ENCODE peak calls at places on chromosomes 4 and X, in ten cellular contexts. V is Calu3, F is naive B cell, N is CD14-positive monocyte, J is endodermal cell, T is fibroblast of mammary gland, R is M059J, M is right cardiac atrium, G is NCI-H1930, D is NCI-H1105 treated with DMSO at 0.1 percent for 48 hours. X is an unnamed sample.

GRCh38 chr4:155900402-155900801 is 3.1 kb upstream of the TDO2 start:
- DNase-seq in N (no peak), D (no peak), G (no peak), V (no peak), J (no peak), R (peak; percentile 93), M (no peak), F (no peak), T (peak; percentile 71), X (peak; percentile 38)

GRCh38 chr4:164937576-164938270 is 39.7 kb downstream of the TRIM61 start:
- DNase-seq in F (no peak), T (peak; percentile 67), R (peak; percentile 20), G (no peak), M (no peak), D (peak; percentile 3), V (no peak), J (peak; percentile 84), N (no peak), X (no peak)

GRCh38 chr4:155629183-155629825 is 37.3 kb upstream of the GUCY1A1 start:
- DNase-seq in G (no peak), R (peak; percentile 91), D (no peak), J (no peak), V (no peak), F (no peak), T (peak; percentile 61), N (no peak), M (no peak), X (peak; percentile 24)

GRCh38 chr4:87521757-87522374 is 7.3 kb downstream of the SPARCL1 start:
- DNase-seq in F (no peak), T (peak; percentile 83), G (no peak), J (no peak), M (no peak), D (peak; percentile 66), R (peak; percentile 86), N (no peak), V (no peak), X (no peak)

GRCh38 chr4:77305766-77306165 is 148.8 kb downstream of the CCNG2 start:
- DNase-seq in J (no peak), M (no peak), D (no peak), R (no peak), V (no peak), G (no peak), T (no peak), F (no peak), N (no peak), X (no peak)

GRCh38 chr4:53703267-53703655 is 112.0 kb upstream of the LNX1 start:
- DNase-seq in N (no peak), G (no peak), T (no peak), J (no peak), V (no peak), R (no peak), M (no peak), F (no peak), D (no peak), X (no peak)

GRCh38 chrX:80285131-80285773 is 135.0 kb upstream of the TENT5D start:
- DNase-seq in V (peak; percentile 55), T (peak; percentile 34), J (peak; percentile 72), M (no peak), R (peak; percentile 5), N (no peak), F (no peak), G (no peak), D (peak; percentile 39), X (no peak)

GRCh38 chr4:138406881-138407280 is 164.7 kb upstream of the SLC7A11 start:
- DNase-seq in N (no peak), T (peak; percentile 35), V (no peak), F (no peak), G (no peak), J (no peak), R (peak; percentile 38), M (no peak), D (no peak), X (no peak)

GRCh38 chr4:113958766-113959540 is 20.5 kb downstream of the ARSJ start:
- DNase-seq in F (no peak), G (peak; percentile 54), V (no peak), N (no peak), T (peak; percentile 96), M (no peak), D (no peak), R (peak; percentile 96), J (no peak), X (peak; percentile 34)

GRCh38 chr4:94603170-94603747 is 151.5 kb downstream of the PDLIM5 start:
- DNase-seq in F (no peak), T (peak; percentile 90), R (peak; percentile 50), G (no peak), D (no peak), V (no peak), N (no peak), M (peak; percentile 34), J (no peak), X (no peak)

GRCh38 chrX:115553171-115553570 is 7.8 kb upstream of the PLS3 start:
- DNase-seq in M (no peak), N (no peak), V (no peak), J (no peak), F (no peak), G (no peak), D (no peak), T (no peak), R (no peak), X (no peak)

GRCh38 chr4:168183717-168184571 is 91.6 kb downstream of the ANXA10 start:
- DNase-seq in D (peak; percentile 14), R (peak; percentile 71), M (no peak), J (no peak), G (no peak), T (peak; percentile 51), V (no peak), N (no peak), F (no peak), X (peak; percentile 37)

GRCh38 chr4:152235718-152236117 is 300.2 kb downstream of the FBXW7 start:
- DNase-seq in N (no peak), D (no peak), V (no peak), M (no peak), R (no peak), T (no peak), G (no peak), J (no peak), F (no peak), X (no peak)

GRCh38 chr4:117971406-117971805 is 62.9 kb upstream of the NDST3 start:
- DNase-seq in R (no peak), J (no peak), D (no peak), T (no peak), V (no peak), G (no peak), M (no peak), F (no peak), N (no peak), X (no peak)

GRCh38 chr4:88831063-88831462 is 133.4 kb upstream of the NAP1L5 start:
- DNase-seq in F (no peak), V (no peak), N (no peak), M (no peak), R (no peak), T (no peak), D (no peak), J (no peak), G (no peak), X (no peak)

GRCh38 chr4:2794707-2795557 is 2.0 kb downstream of the SH3BP2 start:
- DNase-seq in V (no peak), G (no peak), M (peak; percentile 75), N (peak; percentile 93), F (no peak), T (peak; percentile 73), J (peak; percentile 44), D (no peak), R (peak; percentile 90), X (no peak)

GRCh38 chr4:142021181-142021580 is 384.8 kb downstream of the IL15 start:
- DNase-seq in R (no peak), G (no peak), D (no peak), F (no peak), V (no peak), N (no peak), M (no peak), J (no peak), T (no peak), X (no peak)

GRCh38 chr4:82467442-82467841 is 37.1 kb downstream of the ENOPH1 start:
- DNase-seq in D (peak; percentile 1), V (no peak), R (no peak), T (peak; percentile 41), G (no peak), N (no peak), F (no peak), M (no peak), J (no peak), X (no peak)

GRCh38 chr4:83527671-83528070 is 8.2 kb upstream of the GPAT3 start:
- DNase-seq in F (no peak), M (no peak), R (no peak), D (no peak), J (no peak), V (no peak), T (no peak), G (no peak), N (no peak), X (no peak)

GRCh38 chr4:144449623-144450022 is 196.3 kb upstream of the HHIP start:
- DNase-seq in F (no peak), G (no peak), N (no peak), J (no peak), V (no peak), M (peak; percentile 50), R (peak; percentile 3), D (no peak), T (peak; percentile 72), X (no peak)

GRCh38 chr4:10421344-10422055 is 35.7 kb downstream of the ZNF518B start:
- DNase-seq in R (peak; percentile 59), J (no peak), F (peak; percentile 20), D (peak; percentile 35), M (no peak), G (no peak), N (no peak), V (no peak), T (no peak), X (no peak)

GRCh38 chr4:164856396-164856795 is 20.6 kb upstream of the APELA start:
- DNase-seq in R (peak; percentile 5), G (no peak), D (no peak), V (no peak), J (no peak), N (no peak), F (no peak), T (no peak), M (no peak), X (no peak)

GRCh38 chr4:86831262-86832090 is 17.7 kb downstream of the SLC10A6 start:
- DNase-seq in V (peak; percentile 60), G (no peak), N (no peak), F (no peak), D (no peak), T (peak; percentile 91), R (peak; percentile 96), J (no peak), M (no peak), X (peak; percentile 64)

GRCh38 chrX:46831620-46832327 is 5.1 kb upstream of the RP2 start:
- DNase-seq in G (no peak), F (no peak), J (no peak), N (no peak), D (no peak), V (no peak), R (peak; percentile 53), T (peak; percentile 81), M (no peak), X (no peak)

GRCh38 chr4:177052211-177052725 is 257.4 kb upstream of the NEIL3 start:
- DNase-seq in N (no peak), G (no peak), D (no peak), M (no peak), T (no peak), R (no peak), J (no peak), V (no peak), F (no peak), X (no peak)

GRCh38 chr4:110508827-110509446 is 33.0 kb downstream of the ENPEP start:
- DNase-seq in G (no peak), J (no peak), M (no peak), V (no peak), F (no peak), D (no peak), R (peak; percentile 38), N (no peak), T (peak; percentile 59), X (peak; percentile 19)

GRCh38 chr4:119046263-119046662 is 89.4 kb upstream of the MYOZ2 start:
- DNase-seq in N (no peak), F (no peak), D (no peak), V (no peak), R (no peak), T (no peak), M (peak; percentile 78), G (no peak), J (no peak), X (no peak)

GRCh38 chr4:33262809-33263208 is 2542.6 kb downstream of the PCDH7 start:
- DNase-seq in T (peak; percentile 35), M (no peak), G (no peak), J (no peak), F (no peak), D (no peak), R (peak; percentile 52), V (no peak), N (no peak), X (peak; percentile 62)